ENCODE peak calls at places on chromosomes 3 and 15, in ten cellular contexts. W, E, M, H, B, R, K, D, P and V are unnamed samples.

GRCh38 chr15:99485153-99485947 is 80.4 kb upstream of the MEF2A start:
- DNase-seq in D (no peak), P (no peak), B (no peak), R (no peak), M (no peak), H (no peak), K (no peak), E (no peak), W (no peak), V (no peak)

GRCh38 chr3:98596902-98597500 is 3.6 kb upstream of the CPOX start:
- DNase-seq in K (peak), D (no peak), M (peak), H (peak), P (no peak), R (peak), W (no peak), B (no peak), E (no peak), V (peak)

GRCh38 chr3:105422645-105423044 is 55.9 kb downstream of the ALCAM start:
- DNase-seq in R (no peak), M (no peak), P (no peak), H (no peak), K (no peak), B (no peak), W (no peak), E (no peak), D (no peak), V (no peak)

GRCh38 chr15:47184405-47185221 is 532.7 kb upstream of the SEMA6D start:
- DNase-seq in R (no peak), B (no peak), P (peak), W (no peak), M (peak), D (no peak), H (no peak), K (peak), E (peak), V (no peak)

GRCh38 chr3:152470893-152471292 is 202.2 kb downstream of the MBNL1 start:
- DNase-seq in R (no peak), M (no peak), P (no peak), W (no peak), H (no peak), K (no peak), E (no peak), B (no peak), D (no peak), V (no peak)

GRCh38 chr3:160544837-160545236 is 20.5 kb downstream of the KPNA4 start:
- DNase-seq in B (no peak), M (peak), E (peak), H (no peak), W (no peak), P (no peak), D (no peak), R (peak), K (no peak), V (no peak)

GRCh38 chr3:126126811-126127431 is 43.0 kb upstream of the SLC41A3 start:
- DNase-seq in W (peak), M (no peak), R (no peak), E (no peak), D (peak), P (peak), H (no peak), K (no peak), B (no peak), V (no peak)

GRCh38 chr3:98188553-98188952 is 22.1 kb downstream of the OR5H15 start:
- DNase-seq in H (peak), B (no peak), E (no peak), P (no peak), D (no peak), M (no peak), R (peak), K (no peak), W (no peak), V (no peak)

GRCh38 chr15:87949934-87950298 is 306.6 kb downstream of the NTRK3 start:
- DNase-seq in B (no peak), K (no peak), M (no peak), R (no peak), D (no peak), W (peak), H (no peak), P (no peak), E (no peak), V (no peak)

GRCh38 chr3:126266291-126266840 is 86.0 kb upstream of the ALDH1L1 start:
- DNase-seq in B (no peak), D (peak), P (no peak), H (no peak), W (peak), E (no peak), K (peak), R (no peak), M (peak), V (no peak)

GRCh38 chr3:23649502-23649901 is 156.3 kb upstream of the UBE2E1 start:
- DNase-seq in R (no peak), K (no peak), D (no peak), P (no peak), M (peak), H (no peak), B (no peak), W (no peak), E (no peak), V (no peak)

GRCh38 chr3:29764603-29765254 is 483.9 kb downstream of the RBMS3 start:
- DNase-seq in D (no peak), K (peak), B (no peak), R (peak), H (no peak), M (peak), E (peak), W (peak), P (no peak), V (peak)
- TF ChIP-seq CTCF in D (peak), K (peak), B (peak), R (peak), H (peak), M (peak), E (peak), W (peak), P (peak), V (peak)

GRCh38 chr15:101505610-101506337 is 16.3 kb upstream of the PCSK6 start:
- DNase-seq in K (no peak), B (no peak), E (no peak), M (no peak), R (no peak), D (no peak), H (no peak), W (no peak), P (no peak), V (no peak)
- H3K4me3 ChIP-seq in K (no peak), B (no peak), E (no peak), M (no peak), R (no peak), D (no peak), H (no peak), W (no peak), P (no peak), V (no peak)

GRCh38 chr15:44368367-44368766 is 59.1 kb upstream of the CTDSPL2 start:
- DNase-seq in K (no peak), D (no peak), P (no peak), B (no peak), H (no peak), W (no peak), E (no peak), M (no peak), R (no peak), V (no peak)

DNA sequence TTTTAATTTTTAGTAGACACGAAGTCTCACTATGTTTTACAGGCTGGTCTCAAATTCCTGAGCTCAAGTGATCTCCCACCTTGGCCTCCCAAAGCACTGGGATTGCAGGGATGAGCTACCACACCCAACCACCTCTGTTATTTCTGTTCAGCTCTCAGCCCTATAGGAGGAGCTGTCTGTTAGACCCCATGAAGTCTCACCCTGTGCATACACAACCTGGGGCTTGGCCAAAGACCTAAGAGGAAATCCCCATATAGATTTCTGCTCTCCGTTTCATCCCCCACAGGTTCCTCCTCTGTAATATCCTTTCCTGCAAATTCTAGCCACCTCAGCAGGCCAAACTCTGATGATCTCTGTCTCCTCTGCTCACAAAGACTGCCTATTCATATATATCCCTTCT is 56.6 kb upstream of the CTDSPL2 start:
- DNase-seq in H (no peak), B (no peak), D (no peak), P (no peak), K (no peak), W (no peak), E (no peak), M (no peak), R (no peak), V (no peak)
- TF ChIP-seq CTCF in H (no peak), B (no peak), D (no peak), P (no peak), K (no peak), W (no peak), E (no peak), M (no peak), R (no peak), V (no peak)

DNA sequence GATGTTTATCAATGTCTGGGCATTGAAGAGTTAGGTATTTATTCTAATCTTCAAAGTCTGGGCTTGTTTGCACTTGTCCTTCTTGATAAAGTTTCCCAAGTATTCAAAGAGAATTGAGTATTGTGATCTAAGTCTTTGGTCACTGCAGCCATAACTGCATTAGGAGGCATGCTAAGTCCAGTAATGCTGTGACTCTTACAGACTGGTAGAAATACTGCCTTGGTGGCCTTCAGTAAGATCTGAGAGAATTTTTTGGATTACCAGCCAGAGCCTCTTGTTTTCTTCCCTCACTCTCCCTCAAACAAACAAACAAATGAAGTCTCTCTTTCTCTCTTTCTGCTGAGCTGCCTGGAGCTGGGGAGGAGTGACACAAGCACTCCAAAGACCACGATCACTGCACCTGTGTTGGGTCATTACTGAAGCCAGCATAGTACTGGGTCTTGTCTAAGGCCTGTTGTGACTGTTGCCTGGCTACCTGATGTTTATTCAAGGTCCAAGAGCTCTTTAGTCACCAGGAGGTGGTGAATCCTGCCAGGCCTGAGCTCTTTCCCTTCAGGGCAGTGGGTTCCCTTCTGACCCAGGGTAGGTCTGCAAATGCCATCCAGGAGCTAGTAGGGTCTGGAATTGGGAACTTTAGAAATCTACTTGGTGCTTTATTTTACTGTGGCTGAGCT is 14.8 kb upstream of the RBP2 start:
- DNase-seq in M (no peak), P (no peak), H (no peak), E (no peak), D (no peak), W (peak), R (peak), K (no peak), B (no peak), V (peak)
- H3K4me3 ChIP-seq in M (no peak), P (no peak), H (no peak), E (no peak), D (no peak), W (no peak), R (no peak), K (no peak), B (no peak), V (no peak)

GRCh38 chr3:141233457-141234161 is 2.0 kb downstream of the PXYLP1 start:
- DNase-seq in D (no peak), M (no peak), H (no peak), R (no peak), B (no peak), K (no peak), P (no peak), W (no peak), E (no peak), V (no peak)

GRCh38 chr3:141237701-141238521 is 6.3 kb downstream of the PXYLP1 start:
- DNase-seq in K (no peak), E (no peak), W (peak), M (peak), H (no peak), B (no peak), D (peak), R (no peak), P (no peak), V (no peak)

GRCh38 chr3:141234283-141234682 is 2.7 kb downstream of the PXYLP1 start:
- DNase-seq in M (no peak), B (no peak), P (no peak), E (no peak), W (no peak), R (no peak), D (no peak), K (no peak), H (peak), V (no peak)

GRCh38 chr3:141236351-141236750 is 4.7 kb downstream of the PXYLP1 start:
- DNase-seq in H (no peak), D (no peak), R (no peak), W (no peak), P (no peak), M (no peak), K (no peak), B (no peak), E (no peak), V (no peak)

DNA sequence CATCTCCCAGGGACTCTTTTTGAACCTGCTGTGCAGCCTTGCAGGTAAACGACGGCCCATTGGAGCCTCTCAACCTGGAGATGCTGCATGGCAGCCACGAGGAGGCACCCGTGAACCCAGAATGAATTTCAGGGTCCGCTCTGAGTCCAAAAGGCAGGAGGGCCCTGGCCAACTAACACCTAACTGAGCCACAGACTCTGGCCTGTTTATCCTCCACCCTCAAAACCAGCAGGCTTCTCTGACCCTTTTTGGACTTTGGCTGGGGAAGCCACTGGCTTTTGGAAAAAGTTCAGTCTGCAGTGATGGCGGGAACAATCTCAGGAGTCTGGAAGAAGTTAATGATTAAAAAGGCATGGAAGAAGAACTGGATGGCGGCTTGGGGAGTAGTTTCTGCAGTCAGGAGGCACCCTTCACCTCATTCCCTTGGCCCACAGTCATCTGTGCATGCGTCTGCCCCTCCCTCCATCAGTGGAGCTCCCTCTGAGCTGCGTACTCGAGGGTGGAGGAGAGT is 4.1 kb downstream of the PXYLP1 start:
- DNase-seq in B (no peak), R (no peak), E (no peak), W (no peak), K (no peak), H (no peak), M (no peak), D (no peak), P (no peak), V (no peak)
- TF ChIP-seq CTCF in B (no peak), R (no peak), E (no peak), W (peak), K (no peak), H (no peak), M (no peak), D (no peak), P (no peak), V (no peak)

DNA sequence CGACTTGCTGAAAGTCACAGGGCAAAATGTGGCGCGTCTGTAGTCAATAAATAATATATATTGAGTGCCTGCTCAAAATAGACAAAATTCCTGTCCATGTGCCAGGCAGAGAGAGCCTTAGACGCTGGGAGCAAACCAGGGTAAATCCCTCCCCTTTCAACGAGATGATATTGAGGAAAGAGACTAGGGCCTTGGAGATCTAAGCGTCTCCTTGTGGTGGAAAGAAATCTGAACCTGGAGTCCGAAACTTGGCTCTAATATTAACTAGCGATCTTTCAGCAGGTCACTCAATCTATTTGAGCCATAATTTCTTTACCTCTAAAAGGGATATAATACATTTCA is 348 bp upstream of the DPP8 start:
- DNase-seq in D (no peak), R (no peak), M (no peak), K (no peak), W (no peak), E (no peak), H (no peak), B (no peak), P (no peak), V (no peak)
- H3K4me3 ChIP-seq in D (peak), R (peak), M (peak), K (no peak), W (peak), E (no peak), H (peak), B (no peak), P (no peak), V (peak)

GRCh38 chr3:102235679-102236078 is 199.1 kb upstream of the ZPLD1 start:
- DNase-seq in K (peak), E (no peak), R (peak), H (peak), B (no peak), M (peak), P (no peak), W (no peak), D (no peak), V (peak)
- TF ChIP-seq CTCF in K (peak), E (peak), R (peak), H (peak), B (peak), M (peak), P (no peak), W (no peak), D (no peak), V (peak)

GRCh38 chr3:10348404-10348721 is 27.5 kb upstream of the SEC13 start:
- DNase-seq in R (no peak), K (no peak), E (no peak), D (no peak), W (no peak), H (no peak), M (no peak), B (no peak), P (no peak), V (no peak)
- H3K4me3 ChIP-seq in R (no peak), K (no peak), E (no peak), D (no peak), W (no peak), H (no peak), M (no peak), B (no peak), P (no peak), V (no peak)

GRCh38 chr3:128177865-128178264 is 24.6 kb downstream of the EEFSEC start:
- DNase-seq in P (no peak), M (no peak), K (no peak), D (no peak), W (no peak), B (no peak), E (no peak), H (no peak), R (no peak), V (peak)

GRCh38 chr3:128179474-128179819 is 26.2 kb downstream of the EEFSEC start:
- DNase-seq in K (no peak), P (no peak), B (no peak), E (no peak), R (no peak), H (no peak), D (no peak), W (no peak), M (no peak), V (no peak)

GRCh38 chr3:128180913-128181312 is 27.6 kb downstream of the EEFSEC start:
- DNase-seq in P (no peak), D (no peak), K (no peak), E (no peak), B (no peak), M (no peak), R (no peak), H (no peak), W (no peak), V (no peak)

GRCh38 chr3:128178782-128179473 is 25.6 kb downstream of the EEFSEC start:
- DNase-seq in R (no peak), P (no peak), B (no peak), M (no peak), W (no peak), D (no peak), K (peak), H (no peak), E (no peak), V (no peak)

DNA sequence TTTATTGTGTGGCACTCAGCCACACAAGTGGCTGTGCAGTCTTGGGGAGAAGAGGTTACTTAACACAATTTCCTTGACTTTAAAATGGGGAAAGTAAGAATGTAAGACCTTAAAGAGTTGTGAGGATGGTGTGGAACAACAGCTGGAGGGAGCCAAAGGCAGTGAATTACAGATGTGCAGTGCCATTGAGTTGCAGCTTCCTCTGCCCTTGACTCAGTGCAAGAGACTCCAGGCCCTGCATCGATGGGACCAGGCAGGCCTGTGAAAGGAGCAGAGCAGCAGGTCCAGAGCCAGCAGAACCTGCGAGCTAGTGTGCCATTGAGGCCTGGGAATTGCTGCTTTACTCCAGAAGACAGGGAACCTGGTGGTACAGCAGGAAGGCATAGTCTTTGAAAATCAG is 27.2 kb downstream of the EEFSEC start:
- DNase-seq in K (no peak), D (no peak), W (no peak), E (no peak), R (no peak), P (no peak), B (no peak), H (no peak), M (no peak), V (no peak)
- TF ChIP-seq CTCF in K (no peak), D (no peak), W (no peak), E (no peak), R (no peak), P (no peak), B (no peak), H (no peak), M (no peak), V (no peak)